ENCODE peak calls at places on chromosomes 5 and 9, in eight cellular contexts. N is substantia nigra; Z is T-helper 1 cell; O is lower leg skin; U is Calu3; D is CD8-positive, alpha-beta memory T cell; J is NCI-H1694; W is HT1080. X is an unnamed sample.

GRCh38 chr5:72307573-72307967 is 12.5 kb downstream of the MRPS27 start:
- DNase-seq in N (no peak), Z (no peak), O (no peak), U (no peak), D (no peak), J (no peak), W (no peak), X (no peak)

GRCh38 chr5:69261034-69261433 is 26.3 kb downstream of the CDK7 start:
- DNase-seq in N (no peak), Z (no peak), O (no peak), U (no peak), D (no peak), J (no peak), W (peak; percentile 54), X (no peak)

GRCh38 chr5:124790895-124791732 is 44.7 kb upstream of the ZNF608 start:
- DNase-seq in N (no peak), Z (no peak), O (no peak), U (no peak), D (no peak), J (peak; percentile 25), W (peak; percentile 39), X (no peak)

GRCh38 chr9:89999176-89999533 is 394.3 kb downstream of the GADD45G start:
- DNase-seq in N (no peak), Z (no peak), O (no peak), U (peak; percentile 66), D (no peak), J (no peak), W (no peak), X (peak; percentile 60)

GRCh38 chr5:158943569-158943968 is 156.1 kb downstream of the EBF1 start:
- DNase-seq in N (no peak), Z (no peak), O (no peak), U (no peak), D (no peak), J (no peak), W (no peak), X (no peak)

GRCh38 chr9:83061036-83061435 is 1.9 kb downstream of the RASEF start:
- DNase-seq in N (no peak), Z (no peak), O (no peak), U (no peak), D (no peak), J (no peak), W (no peak), X (no peak)

GRCh38 chr9:108434036-108434435 is 421.8 kb downstream of the ACTL7B start:
- DNase-seq in N (no peak), Z (no peak), O (no peak), U (no peak), D (no peak), J (no peak), W (no peak), X (no peak)

GRCh38 chr5:139273572-139274264 is 19.8 kb upstream of the MATR3 start:
- DNase-seq in N (peak; percentile 86), Z (peak; percentile 78), O (peak; percentile 97), U (peak; percentile 96), D (peak; percentile 86), J (peak; percentile 58), W (peak; percentile 95), X (peak; percentile 93)

GRCh38 chr5:126918624-126918957 is 111.8 kb downstream of the MARCHF3 start:
- DNase-seq in N (no peak), Z (no peak), O (no peak), U (no peak), D (no peak), J (no peak), W (no peak), X (no peak)

GRCh38 chr9:33166263-33167083 is 663 bp downstream of the B4GALT1 start:
- DNase-seq in N (peak; percentile 85), Z (no peak), O (peak; percentile 92), U (no peak), D (no peak), J (no peak), W (peak; percentile 24), X (peak; percentile 67)

GRCh38 chr5:175602171-175602570 is 55.7 kb upstream of the HRH2 start:
- DNase-seq in N (no peak), Z (no peak), O (no peak), U (no peak), D (no peak), J (no peak), W (no peak), X (no peak)

GRCh38 chr9:137199411-137200121 is 975 bp downstream of the TPRN start:
- DNase-seq in N (no peak), Z (no peak), O (no peak), U (no peak), D (no peak), J (no peak), W (no peak), X (no peak)

GRCh38 chr5:60510663-60511062 is 189.3 kb downstream of the DEPDC1B start:
- DNase-seq in N (no peak), Z (no peak), O (no peak), U (no peak), D (no peak), J (no peak), W (no peak), X (no peak)

GRCh38 chr5:675111-675875 is 17.9 kb downstream of the TPPP start:
- DNase-seq in N (no peak), Z (no peak), O (peak; percentile 84), U (no peak), D (no peak), J (no peak), W (no peak), X (no peak)

GRCh38 chr5:2755811-2756210 is 4.3 kb upstream of the IRX2 start:
- DNase-seq in N (no peak), Z (no peak), O (no peak), U (no peak), D (no peak), J (no peak), W (no peak), X (no peak)

GRCh38 chr5:27171696-27172362 is 133.4 kb upstream of the CDH9 start:
- DNase-seq in N (no peak), Z (no peak), O (no peak), U (no peak), D (no peak), J (no peak), W (no peak), X (no peak)

GRCh38 chr9:33294670-33295432 is 4.5 kb downstream of the NFX1 start:
- DNase-seq in N (peak; percentile 41), Z (no peak), O (no peak), U (no peak), D (no peak), J (no peak), W (no peak), X (no peak)

GRCh38 chr9:122518226-122518625 is 715 bp upstream of the OR1J4 start:
- DNase-seq in N (peak; percentile 2), Z (no peak), O (no peak), U (no peak), D (no peak), J (no peak), W (no peak), X (no peak)

GRCh38 chr5:141598389-141599360 is 20.1 kb downstream of the DIAPH1 start:
- DNase-seq in N (no peak), Z (no peak), O (no peak), U (no peak), D (no peak), J (no peak), W (peak; percentile 48), X (no peak)

GRCh38 chr5:169097374-169097831 is 203.5 kb downstream of the SLIT3 start:
- DNase-seq in N (peak; percentile 50), Z (no peak), O (peak; percentile 84), U (no peak), D (no peak), J (peak; percentile 14), W (no peak), X (no peak)

GRCh38 chr5:25641140-25641539 is 996.4 kb upstream of the CDH10 start:
- DNase-seq in N (no peak), Z (no peak), O (no peak), U (no peak), D (no peak), J (no peak), W (no peak), X (no peak)

GRCh38 chr9:99377790-99378775 is 156.0 kb downstream of the SEC61B start:
- DNase-seq in N (no peak), Z (no peak), O (no peak), U (no peak), D (no peak), J (no peak), W (no peak), X (peak; percentile 64)

GRCh38 chr5:79707535-79707934 is 17.9 kb downstream of the CMYA5 start:
- DNase-seq in N (no peak), Z (no peak), O (no peak), U (no peak), D (no peak), J (no peak), W (no peak), X (no peak)

GRCh38 chr9:92393686-92394085 is 10.7 kb downstream of the OGN start:
- DNase-seq in N (no peak), Z (no peak), O (no peak), U (no peak), D (no peak), J (no peak), W (no peak), X (no peak)

GRCh38 chr5:93582677-93583524 is at the start of gene NR2F1:
- DNase-seq in N (peak; percentile 88), Z (no peak), O (no peak), U (peak; percentile 88), D (no peak), J (peak; percentile 87), W (peak; percentile 84), X (peak; percentile 95)

GRCh38 chr9:29439961-29440360 is 1866.7 kb upstream of the C9orf72 start:
- DNase-seq in N (no peak), Z (no peak), O (no peak), U (no peak), D (no peak), J (no peak), W (peak; percentile 90), X (no peak)

GRCh38 chr9:109251776-109252106 is 69.1 kb downstream of the EPB41L4B start:
- DNase-seq in N (no peak), Z (no peak), O (no peak), U (no peak), D (no peak), J (no peak), W (no peak), X (no peak)

GRCh38 chr9:21661626-21662025 is 140.8 kb upstream of the MTAP start:
- DNase-seq in N (no peak), Z (no peak), O (no peak), U (no peak), D (no peak), J (no peak), W (no peak), X (no peak)

GRCh38 chr5:95048633-95049032 is 236.3 kb downstream of the MCTP1 start:
- DNase-seq in N (no peak), Z (no peak), O (no peak), U (no peak), D (no peak), J (no peak), W (no peak), X (no peak)

GRCh38 chr5:78574731-78575161 is 73.8 kb downstream of the LHFPL2 start:
- DNase-seq in N (no peak), Z (no peak), O (no peak), U (peak; percentile 72), D (no peak), J (no peak), W (peak; percentile 11), X (peak; percentile 37)

X was measured in adrenal gland.